ENCODE peak calls at places on chromosomes 16 and 17, in six cellular contexts. N is A549, X is endothelial cell of umbilical vein, K is GM12878, L is HepG2, H is K562. S is an unnamed sample.
A peak's percentile ranks its signal among the peaks of the same experiment; 100 is the strongest.

GRCh38 chr17:31596382-31597323 is 205.2 kb downstream of the RAB11FIP4 start:
- DNase-seq in N (peak; percentile 86), X (peak; percentile 96), K (peak; percentile 70), L (peak; percentile 44), H (no peak), S (peak; percentile 100)

GRCh38 chr16:22623351-22623781 is 112.7 kb downstream of the NPIPB5 start:
- DNase-seq in N (no peak), X (no peak), K (no peak), L (no peak), H (no peak), S (no peak)

GRCh38 chr16:57357330-57358151 is 1.0 kb upstream of the CCL22 start:
- DNase-seq in N (no peak), X (no peak), K (peak; percentile 60), L (peak; percentile 46), H (no peak), S (peak; percentile 88)

GRCh38 chr16:72084445-72084844 is 9.0 kb downstream of the TXNL4B start:
- DNase-seq in N (no peak), X (no peak), K (no peak), L (no peak), H (no peak), S (no peak)

GRCh38 chr17:45740553-45741330 is 43.4 kb upstream of the CRHR1 start:
- DNase-seq in N (peak; percentile 63), X (peak; percentile 27), K (no peak), L (peak; percentile 35), H (peak; percentile 93), S (peak; percentile 64)

GRCh38 chr16:28543072-28543471 is 4.3 kb upstream of the NUPR1 start:
- DNase-seq in N (no peak), X (no peak), K (no peak), L (no peak), H (no peak), S (peak; percentile 76)

GRCh38 chr16:18984425-18985005 is 781 bp downstream of the TMC7 start:
- DNase-seq in N (peak; percentile 38), X (no peak), K (no peak), L (no peak), H (no peak), S (no peak)

GRCh38 chr17:82058230-82058854 is 6.6 kb downstream of the GPS1 start:
- DNase-seq in N (no peak), X (no peak), K (no peak), L (no peak), H (no peak), S (no peak)

GRCh38 chr16:78705694-78706093 is 606.2 kb downstream of the WWOX start:
- DNase-seq in N (peak; percentile 74), X (no peak), K (peak; percentile 9), L (peak; percentile 82), H (peak; percentile 34), S (peak; percentile 54)

GRCh38 chr17:43707184-43707583 is 45.5 kb upstream of the MEOX1 start:
- DNase-seq in N (no peak), X (no peak), K (no peak), L (no peak), H (no peak), S (no peak)

GRCh38 chr16:87328846-87329245 is 11.7 kb upstream of the C16orf95 start:
- DNase-seq in N (no peak), X (no peak), K (no peak), L (no peak), H (no peak), S (no peak)

GRCh38 chr16:15757630-15758251 is 99.1 kb downstream of the MYH11 start:
- DNase-seq in N (no peak), X (no peak), K (no peak), L (no peak), H (peak; percentile 48), S (peak; percentile 9)

GRCh38 chr17:71107136-71107535 is 937.8 kb downstream of the KCNJ2 start:
- DNase-seq in N (no peak), X (no peak), K (no peak), L (no peak), H (no peak), S (no peak)

GRCh38 chr17:76893623-76894358 is 25.6 kb downstream of the MGAT5B start:
- DNase-seq in N (no peak), X (no peak), K (no peak), L (no peak), H (no peak), S (no peak)

GRCh38 chr17:1515640-1516402 is 591 bp downstream of the INPP5K start:
- DNase-seq in N (peak; percentile 86), X (peak; percentile 89), K (peak; percentile 70), L (peak; percentile 71), H (no peak), S (peak; percentile 83)

GRCh38 chr16:88287219-88287618 is 95.5 kb upstream of the ZNF469 start:
- DNase-seq in N (peak; percentile 68), X (no peak), K (no peak), L (peak; percentile 18), H (peak; percentile 86), S (peak; percentile 54)

GRCh38 chr16:1054660-1055556 is 17.6 kb upstream of the SSTR5 start:
- DNase-seq in N (peak; percentile 57), X (peak; percentile 36), K (no peak), L (peak; percentile 26), H (peak; percentile 66), S (peak; percentile 33)

GRCh38 chr16:69564845-69565610 is 738 bp upstream of the NFAT5 start:
- DNase-seq in N (no peak), X (peak; percentile 49), K (no peak), L (no peak), H (no peak), S (no peak)

GRCh38 chr17:66720567-66720966 is 114.3 kb upstream of the CACNG5 start:
- DNase-seq in N (no peak), X (no peak), K (no peak), L (no peak), H (no peak), S (no peak)

GRCh38 chr17:45936610-45937009 is 42.3 kb downstream of the MAPT start:
- DNase-seq in N (no peak), X (no peak), K (no peak), L (no peak), H (no peak), S (no peak)

GRCh38 chr16:4847774-4848587 is 700 bp downstream of the UBN1 start:
- DNase-seq in N (peak; percentile 45), X (peak; percentile 82), K (no peak), L (peak; percentile 29), H (peak; percentile 44), S (peak; percentile 81)

GRCh38 chr17:77253611-77254051 is 112.9 kb downstream of the SEC14L1 start:
- DNase-seq in N (no peak), X (peak; percentile 26), K (no peak), L (no peak), H (no peak), S (no peak)

GRCh38 chr16:89552913-89553312 is 7.6 kb upstream of the RPL13 start:
- DNase-seq in N (no peak), X (no peak), K (no peak), L (no peak), H (no peak), S (no peak)

GRCh38 chr16:23081675-23082119 is 67.6 kb downstream of the USP31 start:
- DNase-seq in N (peak; percentile 83), X (peak; percentile 75), K (no peak), L (no peak), H (no peak), S (no peak)

GRCh38 chr16:58506241-58507194 is 6.6 kb downstream of the NDRG4 start:
- DNase-seq in N (no peak), X (no peak), K (no peak), L (no peak), H (no peak), S (no peak)

GRCh38 chr17:40886090-40886489 is 1.0 kb upstream of the KRT20 start:
- DNase-seq in N (no peak), X (peak; percentile 5), K (no peak), L (no peak), H (no peak), S (no peak)

GRCh38 chr16:51596247-51596646 is 445.2 kb upstream of the SALL1 start:
- DNase-seq in N (no peak), X (no peak), K (no peak), L (no peak), H (no peak), S (no peak)

GRCh38 chr16:64403352-64403751 is 718.5 kb downstream of the CDH11 start:
- DNase-seq in N (no peak), X (no peak), K (no peak), L (no peak), H (no peak), S (no peak)

GRCh38 chr17:57337390-57337789 is 81.1 kb downstream of the MSI2 start:
- DNase-seq in N (no peak), X (no peak), K (no peak), L (no peak), H (no peak), S (no peak)

GRCh38 chr16:87936375-87937230 is at the start of gene CA5A:
- DNase-seq in N (no peak), X (no peak), K (no peak), L (peak; percentile 96), H (no peak), S (no peak)

GRCh38 chr17:34850964-34851363 is 110.3 kb downstream of the CCT6B start:
- DNase-seq in N (no peak), X (no peak), K (no peak), L (no peak), H (no peak), S (no peak)

GRCh38 chr16:84617631-84618427 is at the start of gene COTL1:
- DNase-seq in N (peak; percentile 98), X (peak; percentile 93), K (no peak), L (peak; percentile 87), H (peak; percentile 99), S (peak; percentile 98)
- TF ChIP-seq POLR2A in N (peak; percentile 99), X (peak; percentile 93), K (peak; percentile 85), L (no peak), H (no peak), S (peak; percentile 34)

GRCh38 chr16:17211797-17212196 is 259.0 kb downstream of the XYLT1 start:
- DNase-seq in N (peak; percentile 8), X (no peak), K (no peak), L (peak; percentile 34), H (peak; percentile 25), S (peak; percentile 50)
- TF ChIP-seq CTCF in N (no peak), X (no peak), K (peak; percentile 62), L (peak; percentile 26), H (peak; percentile 53), S (peak; percentile 44)

GRCh38 chr17:28379814-28380571 is 8.5 kb downstream of the SARM1 start:
- DNase-seq in N (peak; percentile 80), X (peak; percentile 75), K (no peak), L (peak; percentile 77), H (no peak), S (peak; percentile 40)
- TF ChIP-seq MYC in N (no peak), X (no peak), K (no peak), L (no peak), H (no peak), S (no peak)

DNA sequence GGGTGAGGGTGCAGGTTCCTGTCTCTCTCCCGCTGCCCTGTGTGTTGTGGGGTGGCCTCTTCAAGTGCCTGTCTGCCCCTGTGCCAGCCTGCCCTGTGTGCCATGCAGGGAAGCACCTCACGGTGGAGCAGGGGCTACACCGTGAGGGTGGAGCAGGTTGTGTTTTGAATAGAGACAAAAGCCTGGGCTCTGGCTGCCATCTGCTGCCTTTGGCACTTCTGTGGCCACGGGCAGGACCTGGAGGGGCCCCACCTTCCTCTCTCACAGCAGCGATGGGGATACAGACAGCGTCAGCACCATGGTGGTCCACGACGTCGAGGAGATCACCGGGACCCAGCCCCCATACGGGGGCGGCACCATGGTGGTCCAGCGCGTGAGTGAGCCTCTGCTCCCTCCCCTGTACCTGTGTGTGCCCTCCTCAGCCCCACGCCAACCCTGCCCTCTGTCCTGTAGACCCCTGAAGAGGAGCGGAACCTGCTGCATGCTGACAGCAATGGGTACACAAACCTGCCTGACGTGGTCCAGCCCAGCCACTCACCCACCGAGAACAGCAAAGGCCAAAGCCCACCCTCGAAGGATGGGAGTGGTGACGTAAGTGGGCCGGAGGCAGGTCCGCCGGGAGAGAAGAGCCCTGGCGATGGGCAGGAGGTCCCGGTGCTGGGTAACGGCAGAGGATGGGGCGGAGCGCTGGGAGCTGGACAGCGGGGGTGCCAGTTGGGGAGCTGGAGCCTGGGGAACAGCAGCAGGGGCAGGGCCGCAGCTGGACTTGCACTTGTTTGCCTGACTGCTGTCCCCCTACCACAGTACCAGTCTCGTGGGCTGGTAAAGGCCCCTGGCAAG is 5.4 kb upstream of the C17orf107 start:
- DNase-seq in N (no peak), X (no peak), K (no peak), L (no peak), H (no peak), S (no peak)
- TF ChIP-seq POLR2A in N (no peak), X (no peak), K (no peak), L (no peak), H (no peak), S (no peak)

S was measured in NB4.